ENCODE peak calls at places on chromosomes 6 and 20, in ten cellular contexts. H is fibroblast of mammary gland; F is AG04449; K is CD8-positive, alpha-beta T cell; Z is lower leg skin; V is uterus; D is breast epithelium; S is adipocyte; B is mucosa of descending colon; J is astrocyte of the spinal cord. P is an unnamed sample.

GRCh38 chr20:58149412-58150091 is 78.9 kb downstream of the ANKRD60 start:
- DNase-seq in J (no peak), Z (no peak), B (no peak), D (no peak), H (no peak), V (no peak), K (no peak), S (no peak), F (no peak), P (no peak)

GRCh38 chr6:157727629-157728182 is 95.3 kb upstream of the SNX9 start:
- DNase-seq in K (no peak), Z (peak; percentile 18), D (no peak), F (no peak), B (no peak), S (no peak), V (no peak), J (no peak), H (no peak), P (no peak)

GRCh38 chr20:31719644-31720485 is 2.8 kb downstream of the BCL2L1 start:
- DNase-seq in K (no peak), V (no peak), S (peak; percentile 22), J (no peak), D (no peak), B (no peak), H (no peak), F (no peak), Z (no peak), P (no peak)

GRCh38 chr20:7728373-7728772 is 211.9 kb downstream of the HAO1 start:
- DNase-seq in K (no peak), Z (no peak), V (no peak), J (peak; percentile 50), F (no peak), S (no peak), H (peak; percentile 55), B (no peak), D (no peak), P (no peak)

GRCh38 chr6:125363010-125363359 is 61.2 kb upstream of the HDDC2 start:
- DNase-seq in H (peak; percentile 42), D (no peak), Z (no peak), J (peak; percentile 68), V (no peak), F (no peak), S (peak; percentile 72), K (no peak), B (no peak), P (no peak)

GRCh38 chr6:156991971-156992370 is 214.8 kb downstream of the ARID1B start:
- DNase-seq in Z (no peak), S (peak; percentile 50), K (no peak), H (no peak), V (no peak), F (peak; percentile 21), J (peak; percentile 46), D (no peak), B (no peak), P (no peak)

GRCh38 chr6:69936674-69937363 is 70.5 kb downstream of the COL19A1 start:
- DNase-seq in F (no peak), B (no peak), Z (no peak), D (no peak), K (no peak), V (no peak), H (no peak), J (peak; percentile 9), S (peak; percentile 74), P (no peak)

GRCh38 chr20:57615472-57615855 is 4.8 kb downstream of the ZBP1 start:
- DNase-seq in S (no peak), B (no peak), Z (peak; percentile 78), H (no peak), F (no peak), J (no peak), K (no peak), D (no peak), V (no peak), P (no peak)

GRCh38 chr20:38260025-38260377 is 534 bp downstream of the KIAA1755 start:
- DNase-seq in H (no peak), F (no peak), K (no peak), B (no peak), S (peak; percentile 44), D (no peak), V (no peak), J (peak; percentile 50), Z (no peak), P (no peak)

GRCh38 chr20:38256966-38257365 is 3.6 kb downstream of the KIAA1755 start:
- DNase-seq in J (no peak), S (no peak), K (no peak), Z (no peak), H (no peak), F (no peak), B (no peak), V (no peak), D (no peak), P (no peak)

GRCh38 chr20:38260378-38261053 is at the start of gene KIAA1755:
- DNase-seq in F (no peak), S (peak; percentile 54), B (no peak), H (no peak), D (no peak), K (no peak), V (peak; percentile 59), Z (no peak), J (peak; percentile 39), P (no peak)

GRCh38 chr20:38258545-38259223 is 1.9 kb downstream of the KIAA1755 start:
- DNase-seq in J (no peak), B (no peak), H (no peak), F (no peak), V (no peak), Z (no peak), S (no peak), K (no peak), D (no peak), P (no peak)

DNA sequence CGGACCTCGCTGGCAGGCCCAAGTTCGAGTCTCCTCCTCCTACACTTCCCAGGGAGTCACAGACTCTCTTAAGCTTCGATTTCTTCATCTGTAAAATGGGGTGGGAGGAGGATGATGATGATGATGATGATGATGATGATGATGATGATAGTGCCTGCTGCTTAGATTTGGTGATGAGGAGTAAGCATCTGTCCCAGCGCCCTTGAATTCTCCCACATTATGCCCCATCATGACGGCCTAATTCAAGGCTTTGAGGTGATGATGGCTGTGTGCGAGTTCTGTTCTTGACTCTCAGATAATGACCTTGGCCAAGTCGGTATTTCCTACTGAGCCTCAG is 487 bp upstream of the KIAA1755 start:
- DNase-seq in S (no peak), Z (no peak), H (no peak), V (no peak), K (no peak), F (no peak), B (no peak), D (no peak), J (no peak), P (no peak)
- H3K4me3 ChIP-seq in S (peak overlapping the region; percentile 57), Z (no peak overlapping the region), H (peak overlapping the region; percentile 31), V (peak overlapping the region; percentile 49), K (no peak overlapping the region), F (peak overlapping the region; percentile 40), B (no peak overlapping the region), D (peak overlapping the region; percentile 57), J (peak overlapping the region; percentile 67), P (no peak overlapping the region)

DNA sequence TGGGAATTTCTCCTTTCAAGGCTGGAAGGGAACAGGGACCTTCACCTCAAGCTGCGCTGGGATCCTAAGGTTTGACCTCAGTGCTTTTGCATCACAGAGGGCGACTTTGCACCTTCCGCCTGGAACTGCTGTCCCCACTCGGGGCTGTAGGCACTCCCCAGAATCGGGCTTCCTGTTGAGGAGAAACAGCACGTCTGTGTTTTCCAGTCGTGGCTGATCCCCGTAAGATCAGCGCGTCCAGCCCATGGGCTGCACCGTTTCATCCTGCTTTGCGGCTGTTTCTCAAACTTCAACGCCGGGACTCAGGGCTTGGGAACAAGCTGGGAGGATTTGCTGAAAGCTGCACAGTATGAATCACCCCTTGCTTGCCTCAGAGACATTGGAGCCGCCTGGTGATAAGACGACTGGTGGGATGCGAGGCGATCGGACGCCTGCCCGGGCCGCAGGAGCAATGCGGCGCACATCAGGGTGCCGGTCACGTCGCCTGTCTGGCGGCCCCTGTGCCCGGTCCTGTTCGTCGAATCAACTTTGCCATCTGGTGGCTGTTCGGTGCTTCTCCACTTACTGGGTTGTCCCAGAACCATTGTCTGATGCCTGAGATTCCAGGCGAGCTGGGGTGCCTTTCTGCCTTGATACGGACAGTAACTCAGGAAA is 53.6 kb upstream of the FRMD1 start:
- DNase-seq in H (peak; percentile 67), B (peak; percentile 46), V (peak; percentile 57), Z (peak; percentile 84), K (no peak), F (no peak), D (no peak), J (peak; percentile 63), S (peak; percentile 12), P (no peak)
- H3K4me3 ChIP-seq in H (no peak overlapping the region), B (no peak overlapping the region), V (peak overlapping the region; percentile 14), Z (no peak overlapping the region), K (no peak overlapping the region), F (peak overlapping the region; percentile 18), D (peak overlapping the region; percentile 16), J (no peak overlapping the region), S (peak overlapping the region; percentile 68), P (no peak overlapping the region)

DNA sequence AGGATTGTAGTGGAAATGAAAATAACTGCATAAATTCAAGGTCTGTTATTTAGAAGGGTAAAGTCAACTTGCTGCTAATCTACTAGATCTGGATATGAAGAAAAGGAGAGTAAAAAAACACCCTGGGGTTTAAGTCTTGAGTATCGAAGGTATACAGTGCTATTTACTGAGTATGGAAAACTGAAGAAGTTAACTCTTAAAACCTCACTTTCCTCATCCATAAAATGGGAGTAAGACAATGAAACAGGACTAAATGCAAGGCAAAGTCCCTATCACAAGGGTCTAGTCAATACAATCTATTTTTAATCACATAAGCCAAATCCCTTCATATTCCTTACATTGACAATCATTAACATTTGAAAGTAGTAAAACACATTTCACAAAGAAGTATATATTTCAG is 2.2 kb downstream of the FBXO5 start:
- DNase-seq in B (no peak), V (no peak), F (no peak), H (no peak), D (no peak), K (no peak), Z (no peak), J (no peak), S (no peak), P (no peak)
- H3K4me3 ChIP-seq in B (no peak overlapping the region), V (no peak overlapping the region), F (peak overlapping the region; percentile 1), H (peak overlapping the region; percentile 92), D (no peak overlapping the region), K (no peak overlapping the region), Z (no peak overlapping the region), J (peak overlapping the region; percentile 80), S (no peak overlapping the region), P (peak overlapping the region; percentile 85)

DNA sequence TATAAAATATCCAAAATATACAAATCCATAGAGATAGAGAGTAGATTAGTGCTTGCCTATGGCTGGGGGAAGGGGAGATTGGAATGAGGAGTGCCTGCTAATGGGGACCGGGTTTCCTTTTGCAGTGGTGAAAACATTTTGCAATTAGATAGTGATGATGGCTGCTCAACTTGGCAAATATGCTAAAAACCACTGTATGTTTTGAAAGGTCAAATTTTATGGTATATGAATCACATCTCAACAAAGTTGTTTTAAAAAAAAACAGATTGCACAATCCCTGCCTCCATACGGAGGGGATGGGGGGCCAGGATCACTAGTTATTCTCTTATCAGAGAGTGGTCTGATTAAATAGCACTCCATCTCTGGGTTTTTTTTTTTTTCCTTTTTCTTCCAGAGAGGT is 76.9 kb upstream of the RIPOR2 start:
- DNase-seq in Z (no peak), V (no peak), K (no peak), H (peak; percentile 88), F (peak; percentile 70), J (peak; percentile 64), B (no peak), D (no peak), S (peak; percentile 86), P (no peak)
- H3K4me3 ChIP-seq in Z (no peak overlapping the region), V (no peak overlapping the region), K (no peak overlapping the region), H (no peak overlapping the region), F (no peak overlapping the region), J (no peak overlapping the region), B (no peak overlapping the region), D (no peak overlapping the region), S (peak overlapping the region; percentile 50), P (no peak overlapping the region)

P was measured in Jurkat, Clone E6-1.